ENCODE peak calls at places on chromosomes 12 and 14, in nine cellular contexts. K is A549, E is heart left ventricle, P is esophagus muscularis mucosa, S is GM12878, B is right lobe of liver, C is adrenal gland, Z is prostate gland, U is H1. L is an unnamed sample.

GRCh38 chr12:72547593-72547992 is 275.4 kb downstream of the TRHDE start:
- DNase-seq in K (no peak), U (no peak), E (no peak), S (no peak), C (no peak), B (no peak), Z (no peak), P (no peak), L (no peak)

GRCh38 chr12:123269395-123269892 is 2.2 kb downstream of the CDK2AP1 start:
- DNase-seq in Z (peak; percentile 62), C (peak; percentile 79), E (peak; percentile 84), U (no peak), K (no peak), B (peak; percentile 60), S (no peak), P (no peak), L (peak; percentile 73)

GRCh38 chr12:85350356-85350755 is 70.3 kb downstream of the ALX1 start:
- DNase-seq in K (no peak), U (no peak), P (no peak), E (no peak), B (no peak), S (no peak), Z (no peak), C (no peak), L (no peak)

GRCh38 chr14:74526854-74527585 is 33.5 kb downstream of the ISCA2 start:
- DNase-seq in K (no peak), E (no peak), C (no peak), S (no peak), Z (no peak), B (no peak), U (no peak), P (no peak), L (no peak)

GRCh38 chr14:73997108-73997943 is 21.8 kb downstream of the ENTPD5 start:
- DNase-seq in U (no peak), E (no peak), B (no peak), C (no peak), K (no peak), S (no peak), Z (no peak), P (no peak), L (no peak)

GRCh38 chr12:101298426-101298825 is 18.5 kb downstream of the UTP20 start:
- DNase-seq in C (no peak), P (no peak), U (no peak), Z (no peak), K (peak; percentile 47), S (no peak), B (no peak), E (no peak), L (no peak)

GRCh38 chr12:105705765-105706164 is 375.3 kb downstream of the C12orf75 start:
- DNase-seq in K (peak; percentile 59), S (no peak), B (peak; percentile 52), C (peak; percentile 59), U (no peak), P (no peak), E (peak; percentile 40), Z (peak; percentile 32), L (peak; percentile 58)

GRCh38 chr12:106021516-106021915 is 117.2 kb downstream of the NUAK1 start:
- DNase-seq in B (no peak), S (no peak), K (no peak), P (peak; percentile 47), C (no peak), Z (no peak), U (no peak), E (no peak), L (no peak)

GRCh38 chr12:43362910-43363694 is 188.9 kb downstream of the ADAMTS20 start:
- DNase-seq in B (no peak), C (no peak), P (no peak), U (no peak), S (no peak), K (no peak), Z (no peak), E (no peak), L (no peak)

GRCh38 chr12:24709201-24709600 is 239.7 kb downstream of the BCAT1 start:
- DNase-seq in Z (no peak), E (no peak), C (no peak), S (no peak), P (no peak), U (no peak), B (no peak), K (no peak), L (no peak)

GRCh38 chr12:109757671-109758265 is 44.1 kb downstream of the FAM222A start:
- DNase-seq in S (no peak), Z (no peak), P (no peak), U (no peak), E (no peak), C (no peak), K (no peak), B (peak; percentile 25), L (peak; percentile 1)

GRCh38 chr12:49295087-49296001 is at the start of gene PRPH:
- DNase-seq in E (no peak), Z (no peak), S (no peak), K (no peak), B (no peak), C (peak; percentile 26), P (no peak), U (no peak), L (no peak)

GRCh38 chr12:32248594-32249140 is 142.0 kb downstream of the BICD1 start:
- DNase-seq in Z (no peak), P (no peak), B (no peak), S (no peak), K (no peak), E (no peak), C (no peak), U (no peak), L (no peak)

GRCh38 chr12:32253154-32253795 is 146.1 kb upstream of the FGD4 start:
- DNase-seq in Z (no peak), E (no peak), B (no peak), S (no peak), U (no peak), K (no peak), C (no peak), P (no peak), L (no peak)

GRCh38 chr12:32252199-32253073 is 145.8 kb downstream of the BICD1 start:
- DNase-seq in Z (no peak), K (no peak), U (no peak), S (peak; percentile 76), P (no peak), C (no peak), E (no peak), B (no peak), L (no peak)

GRCh38 chr12:32254260-32254659 is 145.1 kb upstream of the FGD4 start:
- DNase-seq in Z (no peak), C (no peak), E (no peak), S (no peak), U (no peak), K (no peak), B (no peak), P (no peak), L (no peak)

GRCh38 chr12:32249701-32250270 is 143.1 kb downstream of the BICD1 start:
- DNase-seq in C (no peak), S (no peak), Z (no peak), P (no peak), B (no peak), K (no peak), E (no peak), U (no peak), L (no peak)
- H3K27ac ChIP-seq in C (no peak overlapping the region), S (no peak overlapping the region), Z (no peak overlapping the region), P (no peak overlapping the region), B (no peak overlapping the region), K (no peak overlapping the region), E (no peak overlapping the region), U (no peak overlapping the region), L (no peak overlapping the region)

GRCh38 chr12:65881965-65882413 is 57.7 kb downstream of the HMGA2 start:
- DNase-seq in P (peak; percentile 94), U (no peak), S (no peak), Z (peak; percentile 50), E (peak; percentile 77), C (peak; percentile 56), B (peak; percentile 52), K (no peak), L (peak; percentile 58)
- TF ChIP-seq CTCF in P (peak; percentile 35), U (no peak), S (peak; percentile 34), Z (no peak), E (peak; percentile 37), C (no peak), B (no peak), K (no peak), L (peak; percentile 44)

DNA sequence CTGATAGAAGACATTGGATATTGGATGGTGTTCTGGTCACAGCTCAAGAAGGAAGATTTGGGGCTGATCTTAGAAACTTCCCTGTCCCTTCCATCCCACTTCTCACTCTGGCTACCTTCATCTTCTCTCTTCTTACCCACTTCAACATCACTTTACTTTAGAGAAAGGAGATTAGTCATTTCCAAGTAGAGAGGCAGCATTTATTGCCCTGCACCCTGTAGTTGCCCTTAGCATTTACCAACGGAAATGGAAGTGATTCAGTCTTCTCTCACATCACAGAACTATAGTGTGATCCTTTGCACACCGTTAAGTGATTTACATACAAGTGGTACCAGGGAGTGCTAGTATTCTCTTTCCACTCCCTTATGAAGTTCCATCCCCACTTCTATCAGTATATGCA is 52.4 kb downstream of the PHLDA1 start:
- DNase-seq in C (no peak), E (no peak), S (no peak), U (no peak), K (peak; percentile 64), P (no peak), Z (no peak), B (no peak), L (no peak)
- TF ChIP-seq POLR2A in C (no peak), E (no peak), S (no peak), U (no peak), K (no peak), P (no peak), Z (no peak), B (no peak), L (no peak)

GRCh38 chr14:24311837-24312615 is 724 bp downstream of the LTB4R start:
- DNase-seq in P (no peak), C (peak; percentile 59), K (no peak), U (no peak), E (peak; percentile 29), B (no peak), S (no peak), Z (peak; percentile 50), L (peak; percentile 56)
- H3K27ac ChIP-seq in P (peak overlapping the region; percentile 87), C (peak overlapping the region; percentile 92), K (no peak overlapping the region), U (no peak overlapping the region), E (peak overlapping the region; percentile 83), B (peak overlapping the region; percentile 80), S (no peak overlapping the region), Z (peak overlapping the region; percentile 83), L (peak overlapping the region; percentile 88)

DNA sequence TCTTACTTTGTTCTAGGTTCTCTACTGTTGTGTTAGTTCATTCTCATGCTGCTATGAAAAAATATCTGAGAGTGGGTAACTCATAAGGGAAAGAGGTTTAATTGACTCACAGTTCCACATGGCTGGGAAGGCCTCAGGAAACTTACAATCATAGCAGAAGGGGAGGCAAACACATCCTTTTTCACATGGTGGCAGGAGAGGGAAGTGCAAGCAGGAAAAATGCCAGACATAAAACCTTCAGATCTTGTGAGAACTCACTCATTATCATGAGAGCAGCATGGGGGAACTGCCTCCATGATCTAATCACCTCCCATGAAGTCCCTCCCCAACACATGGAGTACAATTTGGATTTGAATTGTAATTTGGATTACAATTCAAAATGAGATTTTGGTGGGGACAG is 69.6 kb downstream of the MGST1 start:
- DNase-seq in B (no peak), C (no peak), Z (no peak), P (no peak), E (no peak), K (no peak), S (no peak), U (no peak), L (no peak)
- TF ChIP-seq CTCF in B (no peak), C (no peak), Z (no peak), P (no peak), E (no peak), K (no peak), S (no peak), U (no peak), L (no peak)

L was measured in body of pancreas.